ENCODE peak calls at places on chromosomes 5 and 9, in five cellular contexts. F is T-helper 22 cell, X is RCC 7860, W is T-helper 2 cell, Q is body of pancreas. B is an unnamed sample.
A peak's percentile ranks its signal among the peaks of the same experiment; 100 is the strongest.

GRCh38 chr9:97983524-97984187 is 515 bp downstream of the ANP32B start:
- DNase-seq in X (peak; percentile 8), F (peak; percentile 41), W (peak; percentile 31), Q (peak; percentile 52), B (peak; percentile 78)

GRCh38 chr5:67381240-67381875 is 184.8 kb upstream of the CD180 start:
- DNase-seq in W (no peak), Q (no peak), X (no peak), F (no peak), B (no peak)

GRCh38 chr5:31889131-31889561 is 250.2 kb downstream of the PDZD2 start:
- DNase-seq in X (no peak), Q (no peak), F (no peak), W (no peak), B (no peak)

GRCh38 chr9:16262467-16263261 is 607.8 kb downstream of the BNC2 start:
- DNase-seq in F (no peak), W (no peak), X (no peak), Q (no peak), B (no peak)

GRCh38 chr5:157347301-157348048 is 81.6 kb downstream of the CYFIP2 start:
- DNase-seq in X (no peak), Q (no peak), F (no peak), W (no peak), B (no peak)

GRCh38 chr9:126395439-126396212 is 69.0 kb downstream of the MVB12B start:
- DNase-seq in W (no peak), Q (no peak), F (peak; percentile 9), X (no peak), B (no peak)

GRCh38 chr9:129203556-129203909 is 25.5 kb upstream of the IER5L start:
- DNase-seq in Q (no peak), F (no peak), W (no peak), X (no peak), B (no peak)

GRCh38 chr9:128097156-128098016 is 29.4 kb downstream of the SLC25A25 start:
- DNase-seq in X (no peak), Q (peak; percentile 15), F (no peak), W (no peak), B (no peak)

GRCh38 chr5:155699385-155699784 is 627.6 kb upstream of the SGCD start:
- DNase-seq in F (no peak), X (no peak), Q (no peak), W (no peak), B (no peak)

GRCh38 chr5:73783823-73784222 is 157.8 kb downstream of the ARHGEF28 start:
- DNase-seq in F (no peak), X (no peak), Q (no peak), W (no peak), B (no peak)

B was measured in GM13977.